ENCODE peak calls at places on chromosomes 12 and 14, in eight cellular contexts. Z is HCT116, Q is lung, M is esophagus squamous epithelium, E is GM23248, J is mesenchymal stem cell, B is mesendoderm, V is stomach. N is an unnamed sample.

GRCh38 chr14:70186826-70187483 is 1.8 kb downstream of the SLC8A3 start:
- DNase-seq in Z (no peak), Q (no peak), M (no peak), E (no peak), J (no peak), B (no peak), V (no peak), N (no peak)

GRCh38 chr14:61489932-61490331 is 168.6 kb downstream of the PRKCH start:
- DNase-seq in Z (no peak), Q (peak; percentile 51), M (no peak), E (no peak), J (no peak), B (no peak), V (no peak), N (no peak)

GRCh38 chr12:227286-227915 is 13.4 kb upstream of the SLC6A12 start:
- DNase-seq in Z (no peak), Q (no peak), M (no peak), E (no peak), J (no peak), B (no peak), V (no peak), N (no peak)

GRCh38 chr14:87014854-87015253 is 978.1 kb downstream of the GALC start:
- DNase-seq in Z (no peak), Q (no peak), M (no peak), E (no peak), J (no peak), B (peak; percentile 11), V (no peak), N (no peak)

GRCh38 chr14:22657861-22658260 is 13.7 kb upstream of the OR6J1 start:
- DNase-seq in Z (no peak), Q (no peak), M (no peak), E (peak; percentile 62), J (peak; percentile 58), B (peak; percentile 33), V (no peak), N (peak; percentile 48)

GRCh38 chr12:29547844-29548243 is 50.4 kb upstream of the OVCH1 start:
- DNase-seq in Z (no peak), Q (no peak), M (no peak), E (no peak), J (peak; percentile 21), B (no peak), V (no peak), N (no peak)

GRCh38 chr14:68730811-68731425 is 61.9 kb downstream of the ZFP36L1 start:
- DNase-seq in Z (no peak), Q (no peak), M (no peak), E (no peak), J (no peak), B (peak; percentile 64), V (no peak), N (no peak)

GRCh38 chr12:18320036-18320617 is 58.8 kb downstream of the PIK3C2G start:
- DNase-seq in Z (peak; percentile 47), Q (no peak), M (no peak), E (peak; percentile 78), J (peak; percentile 72), B (peak; percentile 94), V (no peak), N (peak; percentile 82)

GRCh38 chr14:61642246-61642982 is 52.9 kb upstream of the HIF1A start:
- DNase-seq in Z (no peak), Q (no peak), M (no peak), E (peak; percentile 90), J (no peak), B (no peak), V (no peak), N (peak; percentile 31)

GRCh38 chr12:3085341-3086125 is 8.4 kb downstream of the TSPAN9 start:
- DNase-seq in Z (no peak), Q (no peak), M (no peak), E (no peak), J (no peak), B (no peak), V (no peak), N (no peak)

GRCh38 chr12:117060236-117060926 is 38.8 kb downstream of the TESC start:
- DNase-seq in Z (no peak), Q (no peak), M (no peak), E (no peak), J (no peak), B (peak; percentile 44), V (no peak), N (no peak)
- H3K27me3 ChIP-seq in Z (no peaks in the 10 kb centered on the region), Q (no peaks in the 10 kb centered on the region), M (no peaks in the 10 kb centered on the region), E (peaks cover 10% of the 10 kb centered on the region), J (peaks cover 48% of the 10 kb centered on the region), B (no peaks in the 10 kb centered on the region), V (no peaks in the 10 kb centered on the region), N (peaks cover 16% of the 10 kb centered on the region)

DNA sequence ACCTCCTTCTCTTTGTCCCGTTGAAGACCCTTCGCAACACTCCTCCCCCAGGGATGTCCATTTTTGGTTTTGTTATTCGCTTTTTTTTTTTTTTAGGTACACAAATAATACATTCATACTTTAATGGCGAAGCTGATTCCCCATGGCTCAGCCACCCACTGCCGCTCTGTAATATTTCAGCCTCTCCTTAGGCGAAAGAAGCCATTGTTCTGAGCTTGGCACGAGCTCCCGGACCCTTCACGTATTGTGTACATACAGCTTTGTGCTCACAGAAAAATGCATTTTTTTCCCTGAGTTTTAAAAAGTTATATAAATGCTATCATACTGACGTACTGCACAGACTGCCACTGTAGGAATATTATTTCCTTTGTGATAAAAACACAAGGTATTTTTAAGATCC is 115.0 kb downstream of the TMEM132C start:
- DNase-seq in Z (no peak), Q (no peak), M (no peak), E (no peak), J (no peak), B (no peak), V (no peak), N (no peak)
- H3K27me3 ChIP-seq in Z (no peaks in the 10 kb centered on the region), Q (no peaks in the 10 kb centered on the region), M (no peaks in the 10 kb centered on the region), E (no peaks in the 10 kb centered on the region), J (no peaks in the 10 kb centered on the region), B (peaks cover 4% of the 10 kb centered on the region), V (peaks cover 27% of the 10 kb centered on the region), N (no peaks in the 10 kb centered on the region)

GRCh38 chr14:101563352-101563653 is 2.0 kb downstream of the DIO3 start:
- DNase-seq in Z (no peak), Q (no peak), M (no peak), E (no peak), J (no peak), B (no peak), V (no peak), N (no peak)
- H3K27me3 ChIP-seq in Z (peaks cover 5% of the 10 kb centered on the region), Q (peaks cover 9% of the 10 kb centered on the region), M (peaks cover 57% of the 10 kb centered on the region), E (peaks cover 82% of the 10 kb centered on the region), J (peaks cover 89% of the 10 kb centered on the region), B (peaks cover 57% of the 10 kb centered on the region), V (peaks cover 98% of the 10 kb centered on the region), N (peaks cover 77% of the 10 kb centered on the region)

GRCh38 chr12:107319536-107320030 is 226.2 kb upstream of the CRY1 start:
- DNase-seq in Z (no peak), Q (no peak), M (no peak), E (peak; percentile 36), J (no peak), B (no peak), V (no peak), N (no peak)
- H3K27me3 ChIP-seq in Z (peaks cover 8% of the 10 kb centered on the region), Q (peaks cover 17% of the 10 kb centered on the region), M (no peaks in the 10 kb centered on the region), E (peaks cover 25% of the 10 kb centered on the region), J (peaks cover 38% of the 10 kb centered on the region), B (no peaks in the 10 kb centered on the region), V (peaks cover 91% of the 10 kb centered on the region), N (peaks cover 6% of the 10 kb centered on the region)

GRCh38 chr14:105480807-105481801 is 5.6 kb upstream of the CRIP1 start:
- DNase-seq in Z (peak; percentile 55), Q (peak; percentile 89), M (no peak), E (peak; percentile 92), J (peak; percentile 92), B (peak; percentile 95), V (peak; percentile 91), N (peak; percentile 62)
- H3K27me3 ChIP-seq in Z (no peaks in the 10 kb centered on the region), Q (no peaks in the 10 kb centered on the region), M (no peaks in the 10 kb centered on the region), E (no peaks in the 10 kb centered on the region), J (peaks cover 20% of the 10 kb centered on the region), B (peaks cover 3% of the 10 kb centered on the region), V (peaks cover 64% of the 10 kb centered on the region), N (no peaks in the 10 kb centered on the region)

GRCh38 chr12:132406498-132407461 is 77.4 kb upstream of the GALNT9 start:
- DNase-seq in Z (no peak), Q (no peak), M (no peak), E (no peak), J (no peak), B (no peak), V (no peak), N (no peak)
- H3K27me3 ChIP-seq in Z (no peaks in the 10 kb centered on the region), Q (peaks cover 11% of the 10 kb centered on the region), M (no peaks in the 10 kb centered on the region), E (peaks cover 2% of the 10 kb centered on the region), J (peaks cover 3% of the 10 kb centered on the region), B (no peaks in the 10 kb centered on the region), V (peaks cover 87% of the 10 kb centered on the region), N (no peaks in the 10 kb centered on the region)

DNA sequence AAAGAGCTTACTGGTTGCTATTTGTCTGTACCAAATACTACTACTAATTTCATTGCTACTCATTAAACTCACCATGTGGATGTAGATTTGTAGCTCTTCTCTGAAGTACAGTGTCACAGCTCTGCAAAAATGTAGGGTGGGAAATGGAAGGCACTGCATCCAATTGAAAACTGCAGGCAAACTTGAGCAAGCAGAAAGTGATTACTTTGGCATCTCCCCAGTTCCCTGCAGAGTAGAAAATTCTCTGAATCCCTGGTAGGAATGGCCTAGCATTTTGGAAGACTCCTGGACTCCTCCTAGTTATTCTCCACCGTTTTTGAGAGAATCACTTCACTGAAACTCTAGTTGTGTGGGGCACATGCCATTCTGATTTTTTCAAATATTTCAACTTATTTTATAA is 239.1 kb downstream of the DIO2 start:
- DNase-seq in Z (no peak), Q (no peak), M (no peak), E (no peak), J (no peak), B (no peak), V (no peak), N (no peak)
- H3K27me3 ChIP-seq in Z (no peaks in the 10 kb centered on the region), Q (no peaks in the 10 kb centered on the region), M (no peaks in the 10 kb centered on the region), E (no peaks in the 10 kb centered on the region), J (no peaks in the 10 kb centered on the region), B (no peaks in the 10 kb centered on the region), V (no peaks in the 10 kb centered on the region), N (no peaks in the 10 kb centered on the region)